ENCODE peak calls at places on chromosomes 2 and 18, in eight cellular contexts. F, D, U, X, K, M, R and O are unnamed samples.

GRCh38 chr2:136117909-136118818 is at the start of gene CXCR4:
- DNase-seq in F (no peak), M (peak), K (peak), U (peak), D (peak), R (peak), X (peak), O (peak)

GRCh38 chr2:218284106-218284811 is 8.0 kb downstream of the TMBIM1 start:
- DNase-seq in U (peak), X (peak), F (no peak), M (peak), K (no peak), R (peak), D (peak), O (no peak)

GRCh38 chr2:134140251-134140661 is 113.6 kb upstream of the MGAT5 start:
- DNase-seq in D (peak), F (no peak), M (no peak), K (no peak), U (no peak), R (peak), X (no peak), O (no peak)

GRCh38 chr2:10058251-10059015 is 15.1 kb downstream of the KLF11 start:
- DNase-seq in R (no peak), D (no peak), F (no peak), K (no peak), U (no peak), M (no peak), X (peak), O (no peak)

GRCh38 chr2:30433902-30434301 is 13.1 kb upstream of the LCLAT1 start:
- DNase-seq in M (peak), K (no peak), U (no peak), X (no peak), R (no peak), F (no peak), D (no peak), O (no peak)

GRCh38 chr2:224160917-224161316 is 121.8 kb upstream of the SERPINE2 start:
- DNase-seq in R (no peak), X (peak), K (no peak), F (no peak), M (peak), D (no peak), U (peak), O (no peak)

GRCh38 chr2:202090530-202090929 is 17.5 kb downstream of the KIAA2012 start:
- DNase-seq in D (no peak), R (no peak), F (no peak), K (no peak), X (no peak), M (no peak), U (no peak), O (no peak)

GRCh38 chr2:21438949-21439348 is 315.2 kb downstream of the TDRD15 start:
- DNase-seq in F (no peak), M (peak), X (no peak), K (no peak), D (no peak), R (no peak), U (no peak), O (no peak)

GRCh38 chr18:63444567-63444966 is 22.3 kb upstream of the VPS4B start:
- DNase-seq in D (no peak), U (peak), M (peak), K (no peak), X (no peak), R (no peak), F (peak), O (no peak)

GRCh38 chr2:9763356-9764152 is 79.7 kb upstream of the TAF1B start:
- DNase-seq in X (no peak), U (no peak), F (no peak), R (no peak), K (no peak), M (no peak), D (no peak), O (no peak)

GRCh38 chr2:46847726-46848421 is 67.7 kb downstream of the MCFD2 start:
- DNase-seq in X (peak), R (no peak), K (no peak), M (peak), U (peak), F (peak), D (no peak), O (no peak)

GRCh38 chr2:102313950-102314349 is 2.6 kb downstream of the IL1RL1 start:
- DNase-seq in M (no peak), R (no peak), X (no peak), K (no peak), D (no peak), F (no peak), U (no peak), O (no peak)

GRCh38 chr2:96119981-96120720 is 3.8 kb upstream of the ADRA2B start:
- DNase-seq in D (no peak), K (no peak), X (no peak), F (no peak), R (no peak), M (no peak), U (no peak), O (no peak)

GRCh38 chr2:38386377-38386776 is 9.3 kb upstream of the ATL2 start:
- DNase-seq in U (peak), D (no peak), K (no peak), F (no peak), X (no peak), R (no peak), M (no peak), O (no peak)

GRCh38 chr2:18915227-18915626 is 325.9 kb upstream of the NT5C1B start:
- DNase-seq in K (no peak), F (no peak), D (no peak), X (no peak), R (no peak), M (no peak), U (no peak), O (no peak)

GRCh38 chr2:66437055-66437454 is 2.1 kb downstream of the MEIS1 start:
- DNase-seq in U (no peak), F (no peak), M (peak), K (no peak), D (no peak), R (no peak), X (no peak), O (no peak)

GRCh38 chr2:221553333-221553732 is 18.8 kb downstream of the EPHA4 start:
- DNase-seq in X (no peak), F (no peak), U (no peak), D (no peak), K (no peak), M (no peak), R (no peak), O (no peak)

GRCh38 chr2:182852090-182852489 is 14.3 kb downstream of the FRZB start:
- DNase-seq in F (no peak), K (peak), D (no peak), R (no peak), X (no peak), U (peak), M (no peak), O (no peak)

GRCh38 chr2:28360742-28361293 is 31.8 kb upstream of the FOSL2 start:
- DNase-seq in K (no peak), M (peak), D (no peak), X (peak), F (no peak), R (no peak), U (peak), O (no peak)

GRCh38 chr2:207092803-207093202 is 72.9 kb downstream of the KLF7 start:
- DNase-seq in F (no peak), D (no peak), M (peak), X (no peak), R (no peak), U (no peak), K (no peak), O (no peak)

GRCh38 chr2:204715332-204715731 is 170.1 kb downstream of the PARD3B start:
- DNase-seq in K (no peak), D (no peak), X (no peak), R (no peak), U (no peak), F (no peak), M (no peak), O (no peak)

GRCh38 chr2:55043841-55044240 is 6.4 kb downstream of the RTN4 start:
- DNase-seq in M (no peak), R (no peak), X (no peak), D (no peak), K (no peak), U (no peak), F (no peak), O (no peak)

GRCh38 chr18:10051877-10052631 is 138.2 kb downstream of the VAPA start:
- DNase-seq in K (no peak), F (no peak), R (peak), M (peak), U (peak), X (no peak), D (no peak), O (no peak)

GRCh38 chr2:10265328-10266132 is 37.2 kb upstream of the HPCAL1 start:
- DNase-seq in K (no peak), R (peak), D (peak), F (no peak), M (no peak), X (no peak), U (no peak), O (no peak)

GRCh38 chr2:203669820-203670219 is 36.6 kb upstream of the CD28 start:
- DNase-seq in F (no peak), M (peak), U (no peak), R (no peak), D (no peak), K (no peak), X (no peak), O (no peak)

GRCh38 chr2:232162191-232162590 is 200.7 kb downstream of the DIS3L2 start:
- DNase-seq in U (no peak), M (peak), D (no peak), R (no peak), K (no peak), X (no peak), F (no peak), O (no peak)

GRCh38 chr2:170335351-170335750 is 157.4 kb downstream of the MYO3B start:
- DNase-seq in M (no peak), F (no peak), U (no peak), R (no peak), D (no peak), K (no peak), X (no peak), O (no peak)

GRCh38 chr18:59268722-59269562 is 4.3 kb downstream of the RAX start:
- DNase-seq in D (peak), R (no peak), X (peak), U (no peak), F (no peak), K (peak), M (peak), O (peak)

GRCh38 chr2:146952691-146953090 is 892.1 kb upstream of the ACVR2A start:
- DNase-seq in U (no peak), F (no peak), M (no peak), K (no peak), R (no peak), D (no peak), X (no peak), O (no peak)

GRCh38 chr2:230660294-230661060 is 52.2 kb upstream of the CAB39 start:
- DNase-seq in X (peak), D (no peak), F (no peak), U (no peak), K (no peak), M (no peak), R (peak), O (no peak)

GRCh38 chr2:201466050-201466660 is 14.6 kb downstream of the STRADB start:
- DNase-seq in K (no peak), D (no peak), M (peak), F (peak), U (peak), R (no peak), X (no peak), O (no peak)

GRCh38 chr2:188875104-188875503 is 99.1 kb upstream of the COL3A1 start:
- DNase-seq in R (no peak), F (no peak), K (no peak), M (no peak), U (no peak), D (no peak), X (no peak), O (no peak)

GRCh38 chr2:9753665-9754531 is 89.4 kb upstream of the TAF1B start:
- DNase-seq in K (no peak), D (no peak), M (no peak), X (no peak), F (no peak), R (peak), U (peak), O (no peak)

GRCh38 chr2:9634121-9634520 is 3.3 kb upstream of the YWHAQ start:
- DNase-seq in U (no peak), F (no peak), D (no peak), M (no peak), K (no peak), R (no peak), X (no peak), O (no peak)

GRCh38 chr2:182668671-182669070 is 47.4 kb upstream of the DNAJC10 start:
- DNase-seq in F (no peak), U (peak), M (peak), K (no peak), D (peak), R (peak), X (no peak), O (no peak)

GRCh38 chr2:221704442-221704841 is 132.3 kb upstream of the EPHA4 start:
- DNase-seq in U (no peak), D (no peak), F (no peak), K (no peak), R (no peak), M (no peak), X (no peak), O (no peak)

GRCh38 chr18:74819433-74820059 is 221.9 kb downstream of the ZNF407 start:
- DNase-seq in F (no peak), M (peak), D (no peak), K (peak), X (no peak), R (no peak), U (peak), O (peak)

GRCh38 chr2:101267671-101268656 is 15.3 kb downstream of the CNOT11 start:
- DNase-seq in K (no peak), D (no peak), U (no peak), F (no peak), M (no peak), R (no peak), X (no peak), O (no peak)

GRCh38 chr2:238387376-238387775 is 39.4 kb upstream of the ASB1 start:
- DNase-seq in X (no peak), K (no peak), F (no peak), D (no peak), M (peak), U (peak), R (no peak), O (no peak)
- TF ChIP-seq CTCF in X (no peak), K (no peak), F (no peak), D (no peak), M (no peak), U (no peak), R (no peak), O (no peak)

GRCh38 chr2:16635796-16636699 is 29.6 kb downstream of the CYRIA start:
- DNase-seq in R (no peak), M (peak), K (no peak), X (no peak), U (no peak), F (no peak), D (no peak), O (no peak)
- TF ChIP-seq CTCF in R (no peak), M (no peak), K (no peak), X (no peak), U (no peak), F (peak), D (no peak), O (no peak)

GRCh38 chr2:148022351-148022750 is 1.5 kb downstream of the MBD5 start:
- DNase-seq in F (no peak), U (no peak), K (no peak), M (no peak), D (no peak), X (no peak), R (no peak), O (no peak)

GRCh38 chr2:148022882-148023281 is 2.0 kb downstream of the MBD5 start:
- DNase-seq in D (no peak), M (no peak), R (no peak), K (no peak), U (no peak), X (no peak), F (no peak), O (no peak)

GRCh38 chr2:148021059-148021985 is at the start of gene MBD5:
- DNase-seq in K (no peak), M (peak), R (peak), X (peak), U (peak), D (no peak), F (peak), O (peak)

GRCh38 chr2:148020036-148020357 is 540 bp downstream of the ORC4 start:
- DNase-seq in X (no peak), K (peak), D (no peak), R (no peak), M (no peak), U (no peak), F (no peak), O (no peak)

GRCh38 chr2:148020358-148021058 is at the start of gene ORC4:
- DNase-seq in X (peak), R (peak), F (peak), D (peak), U (peak), K (peak), M (peak), O (peak)
- TF ChIP-seq CTCF in X (peak), R (peak), F (peak), D (peak), U (peak), K (peak), M (peak), O (peak)

GRCh38 chr2:113767811-113768210 is 11.4 kb upstream of the SLC35F5 start:
- DNase-seq in X (no peak), D (no peak), R (no peak), F (no peak), U (no peak), K (no peak), M (no peak), O (no peak)
- TF ChIP-seq CTCF in X (no peak), D (no peak), R (no peak), F (no peak), U (no peak), K (no peak), M (no peak), O (no peak)